ENCODE peak calls at places on chromosomes 2 and 18, in four cellular contexts. One of them, this sample, is unnamed.
A peak's percentile ranks its signal among the peaks of the same experiment; 100 is the strongest.

GRCh38 chr2:159989249-159989648 is 73.2 kb downstream of the PLA2R1 start:
- DNase-seq in SK-N-SH: no peak
- DNase-seq in HepG2: no peak
- DNase-seq in GM12878: no peak
- DNase-seq in this sample: no peak

GRCh38 chr2:241873803-241874110 is 4.2 kb downstream of the RTP5 start:
- DNase-seq in GM12878: no peak
- DNase-seq in SK-N-SH: no peak
- DNase-seq in HepG2: no peak
- DNase-seq in this sample: no peak

GRCh38 chr2:69238449-69239031 is 148.5 kb downstream of the GFPT1 start:
- DNase-seq in HepG2: no peak
- DNase-seq in SK-N-SH: no peak
- DNase-seq in GM12878: no peak
- DNase-seq in this sample: no peak

GRCh38 chr2:235605306-235605998 is 111.6 kb downstream of the AGAP1 start:
- DNase-seq in GM12878: no peak
- DNase-seq in SK-N-SH: peak; percentile 89
- DNase-seq in HepG2: no peak
- DNase-seq in this sample: peak; percentile 34

GRCh38 chr18:63307555-63308200 is 11.9 kb downstream of the BCL2 start:
- DNase-seq in SK-N-SH: peak; percentile 66
- DNase-seq in GM12878: no peak
- DNase-seq in HepG2: no peak
- DNase-seq in this sample: no peak

GRCh38 chr2:160353166-160353565 is 140.4 kb downstream of the RBMS1 start:
- DNase-seq in SK-N-SH: no peak
- DNase-seq in HepG2: no peak
- DNase-seq in GM12878: no peak
- DNase-seq in this sample: no peak

GRCh38 chr18:7000484-7001096 is 117.0 kb downstream of the LAMA1 start:
- DNase-seq in HepG2: peak; percentile 21
- DNase-seq in SK-N-SH: peak; percentile 59
- DNase-seq in GM12878: no peak
- DNase-seq in this sample: no peak

GRCh38 chr2:39938035-39938835 is 159.2 kb upstream of the THUMPD2 start:
- DNase-seq in HepG2: no peak
- DNase-seq in SK-N-SH: no peak
- DNase-seq in GM12878: no peak
- DNase-seq in this sample: no peak

GRCh38 chr2:69577467-69578200 is 65.9 kb downstream of the AAK1 start:
- DNase-seq in GM12878: no peak
- DNase-seq in SK-N-SH: no peak
- DNase-seq in HepG2: no peak
- DNase-seq in this sample: no peak

GRCh38 chr18:36798738-36799473 is 29.9 kb downstream of the TPGS2 start:
- DNase-seq in HepG2: no peak
- DNase-seq in GM12878: no peak
- DNase-seq in SK-N-SH: no peak
- DNase-seq in this sample: no peak

GRCh38 chr18:36028859-36029258 is 38.5 kb downstream of the RPRD1A start:
- DNase-seq in HepG2: peak; percentile 58
- DNase-seq in GM12878: no peak
- DNase-seq in SK-N-SH: no peak
- DNase-seq in this sample: no peak

GRCh38 chr2:134241911-134242310 is 12.0 kb upstream of the MGAT5 start:
- DNase-seq in HepG2: peak; percentile 91
- DNase-seq in SK-N-SH: no peak
- DNase-seq in GM12878: no peak
- DNase-seq in this sample: no peak

GRCh38 chr18:28208712-28209265 is 31.9 kb upstream of the CDH2 start:
- DNase-seq in HepG2: no peak
- DNase-seq in SK-N-SH: no peak
- DNase-seq in GM12878: no peak
- DNase-seq in this sample: no peak

GRCh38 chr2:238576674-238577073 is 149.9 kb downstream of the ASB1 start:
- DNase-seq in SK-N-SH: no peak
- DNase-seq in HepG2: no peak
- DNase-seq in GM12878: no peak
- DNase-seq in this sample: no peak

GRCh38 chr2:32452338-32453064 is 95.7 kb downstream of the BIRC6 start:
- DNase-seq in GM12878: no peak
- DNase-seq in SK-N-SH: no peak
- DNase-seq in HepG2: no peak
- DNase-seq in this sample: no peak

GRCh38 chr2:158740127-158740526 is 55.0 kb upstream of the DAPL1 start:
- DNase-seq in SK-N-SH: no peak
- DNase-seq in HepG2: no peak
- DNase-seq in GM12878: no peak
- DNase-seq in this sample: no peak

GRCh38 chr2:240182966-240183365 is 42.5 kb upstream of the OTOS start:
- DNase-seq in GM12878: no peak
- DNase-seq in HepG2: no peak
- DNase-seq in SK-N-SH: no peak
- DNase-seq in this sample: no peak

GRCh38 chr2:33644215-33644614 is 45.1 kb upstream of the FAM98A start:
- DNase-seq in SK-N-SH: no peak
- DNase-seq in GM12878: no peak
- DNase-seq in HepG2: no peak
- DNase-seq in this sample: no peak

GRCh38 chr18:25827961-25828561 is 262.4 kb downstream of the SS18 start:
- DNase-seq in GM12878: no peak
- DNase-seq in SK-N-SH: peak; percentile 71
- DNase-seq in HepG2: peak; percentile 56
- DNase-seq in this sample: no peak

GRCh38 chr2:234723400-234723799 is 226.5 kb upstream of the ARL4C start:
- DNase-seq in HepG2: no peak
- DNase-seq in SK-N-SH: no peak
- DNase-seq in GM12878: no peak
- DNase-seq in this sample: no peak

GRCh38 chr2:176088048-176088936 is 4.2 kb upstream of the HOXD13 start:
- DNase-seq in HepG2: peak; percentile 40
- DNase-seq in SK-N-SH: peak; percentile 86
- DNase-seq in GM12878: no peak
- DNase-seq in this sample: no peak

DNA sequence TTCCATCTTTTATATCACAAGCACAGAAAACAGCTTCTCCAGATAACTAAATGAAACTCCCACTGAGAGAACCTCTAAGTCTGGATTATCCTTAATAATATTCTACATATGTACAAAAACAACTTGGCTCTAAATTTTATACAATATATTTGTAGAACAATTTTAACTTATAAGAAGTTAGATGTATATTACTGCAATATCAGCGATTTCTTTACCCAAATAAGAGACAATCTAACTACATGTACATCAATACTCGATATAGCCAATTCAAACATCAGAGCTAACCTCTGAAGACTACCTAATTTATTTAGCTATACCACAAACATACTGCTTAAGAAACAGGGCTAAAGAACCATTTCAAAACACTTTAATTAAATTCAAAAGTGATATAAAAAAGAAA is 148.6 kb downstream of the ROCK1 start:
- DNase-seq in HepG2: no peak
- DNase-seq in SK-N-SH: no peak
- DNase-seq in GM12878: no peak
- DNase-seq in this sample: no peak
- TF ChIP-seq PBX3 in HepG2: no peak
- TF ChIP-seq PBX3 in SK-N-SH: no peak
- TF ChIP-seq PBX3 in GM12878: no peak
- TF ChIP-seq PBX3 in this sample: no peak

DNA sequence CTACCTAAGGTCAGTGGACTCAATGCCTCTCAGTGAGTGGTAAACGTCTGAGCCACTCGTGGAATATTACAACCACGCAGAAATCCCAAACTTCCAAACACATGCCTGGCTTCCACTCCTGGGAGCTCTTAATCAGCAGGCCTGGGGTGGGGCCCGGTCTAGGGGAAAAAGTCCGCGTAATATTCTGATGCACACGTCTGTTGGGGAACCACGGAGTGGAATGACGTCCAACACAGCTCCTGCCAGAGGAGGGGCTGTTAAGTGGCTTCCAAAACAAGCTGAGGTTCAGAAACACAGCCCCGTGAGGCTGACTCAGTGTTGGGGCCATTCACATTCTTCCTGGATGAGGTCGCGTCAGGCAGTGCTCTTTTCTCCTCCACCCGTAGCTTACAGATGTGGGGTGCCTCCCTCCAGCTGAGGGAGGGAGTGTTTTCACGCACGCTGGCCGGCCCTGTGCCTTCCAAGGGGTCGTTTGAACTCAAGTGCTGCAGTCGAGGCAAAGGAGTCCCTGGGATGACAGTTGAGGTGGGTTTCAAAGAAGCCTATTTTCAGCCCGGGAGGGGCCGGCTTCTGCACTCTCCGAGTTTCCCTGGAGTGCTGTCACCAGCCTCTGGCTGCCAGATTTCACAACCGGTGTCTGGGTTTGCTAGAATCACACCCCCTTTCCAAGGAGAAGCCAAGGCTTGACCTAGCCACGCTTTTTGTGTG is 73.1 kb downstream of the ACKR3 start:
- DNase-seq in HepG2: peak; percentile 18
- DNase-seq in SK-N-SH: no peak
- DNase-seq in GM12878: no peak
- DNase-seq in this sample: peak; percentile 26
- TF ChIP-seq RFX5 in HepG2: no peak
- TF ChIP-seq RFX5 in SK-N-SH: no peak
- TF ChIP-seq RFX5 in GM12878: no peak
- TF ChIP-seq RFX5 in this sample: no peak

GRCh38 chr2:190546734-190547133 is 12.2 kb upstream of the NEMP2 start:
- DNase-seq in GM12878: no peak
- DNase-seq in SK-N-SH: no peak
- DNase-seq in HepG2: no peak
- DNase-seq in this sample: no peak

GRCh38 chr2:190545756-190546385 is 11.3 kb upstream of the NEMP2 start:
- DNase-seq in SK-N-SH: no peak
- DNase-seq in HepG2: no peak
- DNase-seq in GM12878: no peak
- DNase-seq in this sample: no peak

GRCh38 chr2:190550137-190550536 is 15.6 kb upstream of the NEMP2 start:
- DNase-seq in GM12878: no peak
- DNase-seq in HepG2: no peak
- DNase-seq in SK-N-SH: no peak
- DNase-seq in this sample: no peak

GRCh38 chr2:190545082-190545481 is 10.6 kb upstream of the NEMP2 start:
- DNase-seq in SK-N-SH: no peak
- DNase-seq in GM12878: no peak
- DNase-seq in HepG2: no peak
- DNase-seq in this sample: no peak

DNA sequence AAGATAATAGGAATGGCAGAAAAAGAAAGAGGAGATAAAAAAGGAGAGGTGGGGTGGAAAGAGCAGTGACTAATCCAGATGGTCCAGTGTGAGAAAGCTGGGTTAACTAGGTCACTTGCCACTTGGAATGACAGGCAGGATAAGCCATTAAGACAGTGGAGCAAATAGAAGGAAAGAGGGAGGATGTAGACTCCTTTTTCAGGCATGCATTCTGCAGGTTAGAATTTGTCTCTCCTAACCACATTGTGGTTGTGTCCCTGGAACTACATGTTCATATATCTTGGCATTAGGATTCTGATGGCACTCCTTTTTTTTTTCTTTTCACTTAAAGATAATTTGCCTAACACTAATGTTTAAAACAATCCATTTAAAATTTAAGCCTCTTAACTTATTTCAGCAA is 13.4 kb upstream of the NEMP2 start:
- DNase-seq in HepG2: no peak
- DNase-seq in GM12878: no peak
- DNase-seq in SK-N-SH: no peak
- DNase-seq in this sample: no peak
- TF ChIP-seq PBX3 in HepG2: no peak
- TF ChIP-seq PBX3 in GM12878: no peak
- TF ChIP-seq PBX3 in SK-N-SH: no peak
- TF ChIP-seq PBX3 in this sample: no peak

DNA sequence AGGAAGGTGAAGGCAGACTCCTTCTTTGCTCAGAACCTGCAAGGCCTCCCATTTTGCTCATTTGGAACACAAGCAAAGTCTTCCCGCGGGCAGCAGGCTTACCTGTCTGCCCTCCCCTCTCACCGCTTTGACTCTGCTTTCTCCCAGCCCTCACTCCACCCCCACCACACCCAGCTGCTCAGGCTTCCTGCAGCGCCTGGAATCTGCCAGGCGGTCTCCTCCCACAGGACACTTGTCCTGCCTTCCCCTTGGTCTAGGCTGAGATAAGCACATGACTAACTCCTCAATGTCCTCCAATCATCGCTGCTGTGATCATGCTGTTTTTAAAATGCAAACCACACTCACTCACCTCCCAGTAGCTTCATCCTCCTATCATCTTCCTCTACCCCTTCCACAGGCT is 430.0 kb downstream of the ZNF516 start:
- DNase-seq in SK-N-SH: no peak
- DNase-seq in HepG2: no peak
- DNase-seq in GM12878: no peak
- DNase-seq in this sample: no peak
- TF ChIP-seq RFX5 in SK-N-SH: no peak
- TF ChIP-seq RFX5 in HepG2: no peak
- TF ChIP-seq RFX5 in GM12878: no peak
- TF ChIP-seq RFX5 in this sample: no peak

GRCh38 chr2:98926601-98927000 is 9.4 kb downstream of the CRACDL start:
- DNase-seq in SK-N-SH: no peak
- DNase-seq in GM12878: no peak
- DNase-seq in HepG2: no peak
- DNase-seq in this sample: no peak

GRCh38 chr2:98924910-98925309 is 11.1 kb downstream of the CRACDL start:
- DNase-seq in SK-N-SH: no peak
- DNase-seq in HepG2: no peak
- DNase-seq in GM12878: no peak
- DNase-seq in this sample: no peak

GRCh38 chr2:98923244-98923940 is 12.6 kb downstream of the CRACDL start:
- DNase-seq in HepG2: no peak
- DNase-seq in SK-N-SH: no peak
- DNase-seq in GM12878: no peak
- DNase-seq in this sample: no peak

GRCh38 chr2:98921062-98921461 is 15.0 kb downstream of the CRACDL start:
- DNase-seq in GM12878: no peak
- DNase-seq in HepG2: no peak
- DNase-seq in SK-N-SH: no peak
- DNase-seq in this sample: no peak

GRCh38 chr2:98924038-98924437 is 12.0 kb downstream of the CRACDL start:
- DNase-seq in SK-N-SH: no peak
- DNase-seq in GM12878: no peak
- DNase-seq in HepG2: no peak
- DNase-seq in this sample: no peak
- TF ChIP-seq PBX3 in SK-N-SH: no peak
- TF ChIP-seq PBX3 in GM12878: no peak
- TF ChIP-seq PBX3 in HepG2: no peak
- TF ChIP-seq PBX3 in this sample: no peak

GRCh38 chr2:182827182-182827879 is 39.1 kb downstream of the FRZB start:
- DNase-seq in HepG2: no peak
- DNase-seq in GM12878: no peak
- DNase-seq in SK-N-SH: no peak
- DNase-seq in this sample: no peak
- TF ChIP-seq RFX5 in HepG2: no peak
- TF ChIP-seq RFX5 in GM12878: no peak
- TF ChIP-seq RFX5 in SK-N-SH: no peak
- TF ChIP-seq RFX5 in this sample: no peak

This sample was measured in A549.